ENCODE peak calls at places on chromosomes 12 and 14, in eight cellular contexts. I, F, L, T, M, C, X and G are unnamed samples.

GRCh38 chr12:15580431-15580830 is 208.8 kb downstream of the EPS8 start:
- DNase-seq in I (no peak), F (no peak), L (no peak), T (no peak), M (no peak), C (no peak), X (no peak), G (no peak)

GRCh38 chr12:3199551-3200031 is 122.4 kb downstream of the TSPAN9 start:
- DNase-seq in I (peak; percentile 37), F (no peak), L (no peak), T (no peak), M (peak; percentile 54), C (no peak), X (peak; percentile 53), G (no peak)

GRCh38 chr12:27180862-27181261 is 63.2 kb upstream of the STK38L start:
- DNase-seq in I (no peak), F (no peak), L (no peak), T (no peak), M (no peak), C (no peak), X (no peak), G (no peak)

GRCh38 chr12:49961993-49962764 is 507 bp downstream of the AQP5 start:
- DNase-seq in I (peak; percentile 15), F (no peak), L (no peak), T (no peak), M (no peak), C (no peak), X (no peak), G (no peak)

GRCh38 chr12:90970471-90970870 is 15.5 kb upstream of the CCER1 start:
- DNase-seq in I (peak; percentile 30), F (no peak), L (no peak), T (no peak), M (no peak), C (no peak), X (no peak), G (no peak)

GRCh38 chr14:92503756-92504491 is 9.7 kb upstream of the RIN3 start:
- DNase-seq in I (peak; percentile 39), F (peak; percentile 11), L (no peak), T (no peak), M (no peak), C (no peak), X (no peak), G (no peak)

GRCh38 chr12:87870493-87870892 is 158.7 kb downstream of the C12orf50 start:
- DNase-seq in I (no peak), F (no peak), L (no peak), T (no peak), M (no peak), C (no peak), X (no peak), G (no peak)

GRCh38 chr12:44331269-44331668 is 495.4 kb downstream of the TMEM117 start:
- DNase-seq in I (no peak), F (no peak), L (no peak), T (no peak), M (no peak), C (no peak), X (no peak), G (no peak)

GRCh38 chr14:82075566-82075965 is 541.9 kb upstream of the SEL1L start:
- DNase-seq in I (no peak), F (no peak), L (no peak), T (peak; percentile 31), M (no peak), C (peak; percentile 11), X (peak; percentile 31), G (peak; percentile 56)

GRCh38 chr12:113048716-113049127 is 7.8 kb upstream of the DTX1 start:
- DNase-seq in I (peak; percentile 80), F (no peak), L (no peak), T (no peak), M (peak; percentile 76), C (peak; percentile 76), X (peak; percentile 69), G (no peak)

GRCh38 chr12:88510841-88511240 is 69.4 kb downstream of the KITLG start:
- DNase-seq in I (no peak), F (no peak), L (no peak), T (no peak), M (no peak), C (no peak), X (no peak), G (no peak)

GRCh38 chr12:22101749-22102243 is 55.8 kb downstream of the CMAS start:
- DNase-seq in I (peak; percentile 11), F (no peak), L (no peak), T (no peak), M (no peak), C (no peak), X (no peak), G (no peak)

GRCh38 chr12:76669981-76670380 is 93.9 kb upstream of the ZDHHC17 start:
- DNase-seq in I (no peak), F (no peak), L (no peak), T (no peak), M (no peak), C (no peak), X (no peak), G (no peak)

GRCh38 chr14:105529506-105530445 is 3.4 kb downstream of the TMEM121 start:
- DNase-seq in I (no peak), F (no peak), L (no peak), T (peak; percentile 35), M (no peak), C (peak; percentile 47), X (no peak), G (no peak)

GRCh38 chr12:90090929-90091651 is 382.5 kb upstream of the ATP2B1 start:
- DNase-seq in I (peak; percentile 66), F (peak; percentile 42), L (no peak), T (no peak), M (peak; percentile 68), C (no peak), X (no peak), G (no peak)

GRCh38 chr12:97142737-97143450 is 235.8 kb downstream of the NEDD1 start:
- DNase-seq in I (no peak), F (no peak), L (no peak), T (no peak), M (peak; percentile 8), C (no peak), X (peak; percentile 31), G (no peak)

GRCh38 chr12:117352260-117352659 is 9.2 kb downstream of the NOS1 start:
- DNase-seq in I (no peak), F (no peak), L (no peak), T (no peak), M (no peak), C (no peak), X (no peak), G (no peak)

GRCh38 chr12:64583395-64584172 is 26.7 kb upstream of the RASSF3 start:
- DNase-seq in I (no peak), F (no peak), L (no peak), T (no peak), M (peak; percentile 16), C (no peak), X (no peak), G (no peak)

GRCh38 chr14:23130875-23131274 is 11.8 kb upstream of the CEBPE start:
- DNase-seq in I (no peak), F (peak; percentile 53), L (no peak), T (no peak), M (no peak), C (no peak), X (no peak), G (no peak)

GRCh38 chr14:65204056-65204455 is 101.7 kb upstream of the MAX start:
- DNase-seq in I (no peak), F (no peak), L (no peak), T (no peak), M (no peak), C (no peak), X (no peak), G (no peak)

DNA sequence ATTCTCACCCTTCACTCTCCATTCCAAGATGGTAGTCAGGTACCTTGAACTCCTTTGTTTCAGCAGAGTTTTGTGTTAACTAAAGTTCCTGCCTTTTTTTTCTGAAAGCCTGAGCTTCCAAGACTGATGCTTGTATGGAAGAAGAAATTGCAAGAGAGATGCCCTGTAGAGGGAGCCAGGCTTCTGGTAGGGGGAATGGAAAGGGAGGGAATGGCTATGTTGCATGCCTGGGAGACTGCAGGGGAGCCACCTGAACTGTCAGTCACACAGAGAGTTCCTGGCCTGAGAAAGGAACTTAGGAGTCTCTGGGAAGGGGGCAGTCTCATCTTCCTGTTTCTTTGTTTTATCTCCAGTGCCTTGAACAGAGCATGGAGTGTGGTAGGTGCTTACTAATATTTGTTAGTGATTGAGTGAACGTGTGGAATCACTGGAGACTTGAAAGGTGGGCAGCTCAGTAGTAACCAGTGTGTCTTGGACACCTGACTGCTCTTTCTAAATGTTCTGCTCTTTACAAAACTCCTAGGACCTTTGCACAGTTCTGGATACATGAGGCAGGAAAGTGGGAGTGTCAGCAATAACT is 132.2 kb downstream of the ANO4 start:
- DNase-seq in I (peak; percentile 65), F (no peak), L (no peak), T (peak; percentile 12), M (peak; percentile 51), C (no peak), X (peak; percentile 33), G (no peak)
- TF ChIP-seq CTCF in I (peak; percentile 59), F (no peak), L (no peak), T (no peak), M (peak; percentile 52), C (peak; percentile 5), X (no peak), G (no peak)

GRCh38 chr12:52690351-52691075 is 10.3 kb upstream of the KRT1 start:
- DNase-seq in I (no peak), F (no peak), L (no peak), T (no peak), M (no peak), C (no peak), X (no peak), G (no peak)

GRCh38 chr12:52691765-52692150 is 11.6 kb upstream of the KRT1 start:
- DNase-seq in I (no peak), F (no peak), L (no peak), T (no peak), M (no peak), C (no peak), X (no peak), G (no peak)

GRCh38 chr12:52691076-52691764 is 11.0 kb upstream of the KRT1 start:
- DNase-seq in I (peak; percentile 13), F (no peak), L (no peak), T (peak; percentile 34), M (no peak), C (no peak), X (peak; percentile 21), G (peak; percentile 51)

GRCh38 chr12:52693261-52693660 is 10.1 kb downstream of the KRT77 start:
- DNase-seq in I (no peak), F (no peak), L (no peak), T (no peak), M (no peak), C (no peak), X (no peak), G (no peak)

GRCh38 chr12:52692253-52692652 is 11.1 kb downstream of the KRT77 start:
- DNase-seq in I (peak; percentile 33), F (no peak), L (no peak), T (no peak), M (no peak), C (no peak), X (peak; percentile 56), G (no peak)
- TF ChIP-seq CTCF in I (no peak), F (no peak), L (no peak), T (no peak), M (peak; percentile 32), C (no peak), X (no peak), G (no peak)

GRCh38 chr12:20731274-20731673 is 36.1 kb downstream of the SLCO1C1 start:
- DNase-seq in I (no peak), F (no peak), L (no peak), T (no peak), M (no peak), C (no peak), X (no peak), G (no peak)
- TF ChIP-seq CTCF in I (no peak), F (no peak), L (no peak), T (no peak), M (no peak), C (no peak), X (no peak), G (no peak)

GRCh38 chr12:57744194-57744776 is 554 bp upstream of the TSPAN31 start:
- DNase-seq in I (peak; percentile 76), F (peak; percentile 91), L (peak; percentile 48), T (peak; percentile 79), M (peak; percentile 76), C (peak; percentile 73), X (peak; percentile 62), G (no peak)
- TF ChIP-seq CTCF in I (no peak), F (no peak), L (no peak), T (no peak), M (no peak), C (no peak), X (no peak), G (no peak)